ENCODE peak calls at places on chromosomes 5 and 9, in six cellular contexts. U is HCT116, A is GM12878, G is upper lobe of left lung, S is Panc1, O is HepG2. J is an unnamed sample. For H3K4me1, the result is how much of the 10 kb centered on the place peaks cover.

GRCh38 chr9:108776920-108777650 is 78.7 kb downstream of the ACTL7B start:
- ATAC-seq in U (peak), A (no peak), G (peak), S (no peak), O (peak), J (no peak)

GRCh38 chr9:36486454-36486932 is 86.2 kb upstream of the MELK start:
- ATAC-seq in U (no peak), A (peak), G (no peak), S (peak), O (peak), J (no peak)

GRCh38 chr5:172452398-172453205 is 1.7 kb downstream of the SH3PXD2B start:
- ATAC-seq in U (peak), A (peak), G (no peak), S (peak), O (no peak), J (peak)

GRCh38 chr5:67193479-67193878 is 3.1 kb downstream of the CD180 start:
- ATAC-seq in U (no peak), A (no peak), G (no peak), S (no peak), O (no peak), J (no peak)

GRCh38 chr9:23556459-23556858 is 269.6 kb downstream of the ELAVL2 start:
- ATAC-seq in U (no peak), A (no peak), G (no peak), S (no peak), O (no peak), J (no peak)

GRCh38 chr5:168305281-168305680 is 13.8 kb downstream of the WWC1 start:
- ATAC-seq in U (no peak), A (no peak), G (no peak), S (no peak), O (no peak), J (no peak)

GRCh38 chr5:127739807-127740384 is 36.7 kb downstream of the CCDC192 start:
- ATAC-seq in U (no peak), A (no peak), G (no peak), S (no peak), O (no peak), J (no peak)

GRCh38 chr5:60677831-60678664 is 21.9 kb downstream of the DEPDC1B start:
- ATAC-seq in U (peak), A (peak), G (no peak), S (peak), O (peak), J (no peak)

GRCh38 chr9:101727621-101728524 is 10.6 kb downstream of the GRIN3A start:
- ATAC-seq in U (peak), A (peak), G (no peak), S (no peak), O (peak), J (no peak)

GRCh38 chr9:101561740-101562139 is 28.1 kb downstream of the RNF20 start:
- ATAC-seq in U (no peak), A (no peak), G (no peak), S (no peak), O (no peak), J (no peak)

GRCh38 chr9:89448381-89448780 is 49.5 kb downstream of the SEMA4D start:
- ATAC-seq in U (no peak), A (peak), G (no peak), S (no peak), O (no peak), J (no peak)

GRCh38 chr5:111028865-111029264 is 42.6 kb upstream of the TSLP start:
- ATAC-seq in U (no peak), A (no peak), G (no peak), S (no peak), O (no peak), J (no peak)

GRCh38 chr9:135674977-135675376 is 11.9 kb downstream of the LCN9 start:
- ATAC-seq in U (no peak), A (no peak), G (no peak), S (no peak), O (no peak), J (no peak)

GRCh38 chr9:120904061-120904998 is 22.3 kb downstream of the TRAF1 start:
- ATAC-seq in U (no peak), A (peak), G (no peak), S (no peak), O (no peak), J (no peak)

GRCh38 chr5:33530183-33530962 is 89.6 kb downstream of the TARS1 start:
- ATAC-seq in U (peak), A (peak), G (peak), S (peak), O (peak), J (no peak)

GRCh38 chr5:94941113-94941765 is 322.8 kb downstream of the SLF1 start:
- ATAC-seq in U (no peak), A (no peak), G (no peak), S (no peak), O (no peak), J (no peak)

GRCh38 chr9:33445389-33445881 is 2.0 kb downstream of the AQP3 start:
- ATAC-seq in U (no peak), A (no peak), G (peak), S (no peak), O (no peak), J (no peak)

GRCh38 chr5:43642428-43642827 is 39.4 kb downstream of the NNT start:
- ATAC-seq in U (no peak), A (no peak), G (no peak), S (no peak), O (no peak), J (no peak)

GRCh38 chr9:93118863-93119702 is 15.0 kb downstream of the NINJ1 start:
- ATAC-seq in U (peak), A (no peak), G (no peak), S (no peak), O (peak), J (no peak)

GRCh38 chr5:79235222-79235577 is 731 bp upstream of the JMY start:
- ATAC-seq in U (no peak), A (peak), G (no peak), S (no peak), O (peak), J (no peak)

GRCh38 chr9:92247981-92248380 is 45.5 kb downstream of the IARS1 start:
- ATAC-seq in U (no peak), A (no peak), G (no peak), S (no peak), O (peak), J (no peak)

GRCh38 chr5:61001647-61002046 is 56.6 kb downstream of the NDUFAF2 start:
- ATAC-seq in U (no peak), A (no peak), G (no peak), S (no peak), O (no peak), J (no peak)

GRCh38 chr5:150589791-150590601 is 50.5 kb upstream of the SYNPO start:
- ATAC-seq in U (no peak), A (peak), G (peak), S (peak), O (peak), J (peak)

GRCh38 chr9:77743381-77743780 is 95.3 kb upstream of the GNA14 start:
- ATAC-seq in U (no peak), A (no peak), G (no peak), S (no peak), O (no peak), J (no peak)

GRCh38 chr5:154813736-154814135 is 36.7 kb downstream of the FAXDC2 start:
- ATAC-seq in U (no peak), A (no peak), G (peak), S (no peak), O (no peak), J (no peak)

GRCh38 chr9:125674981-125675973 is 31.7 kb downstream of the MAPKAP1 start:
- ATAC-seq in U (peak), A (no peak), G (no peak), S (peak), O (no peak), J (peak)

GRCh38 chr5:129853588-129853987 is 50.7 kb upstream of the CHSY3 start:
- ATAC-seq in U (no peak), A (no peak), G (no peak), S (no peak), O (no peak), J (no peak)

GRCh38 chr5:145943674-145944121 is 7.3 kb downstream of the SH3RF2 start:
- ATAC-seq in U (no peak), A (no peak), G (no peak), S (no peak), O (no peak), J (no peak)

GRCh38 chr5:115831163-115831768 is 10.1 kb downstream of the ATG12 start:
- ATAC-seq in U (peak), A (peak), G (no peak), S (no peak), O (peak), J (no peak)

GRCh38 chr5:53426878-53427277 is 53.6 kb upstream of the FST start:
- ATAC-seq in U (no peak), A (peak), G (no peak), S (no peak), O (peak), J (no peak)

GRCh38 chr5:136689563-136689962 is 324.2 kb upstream of the TRPC7 start:
- ATAC-seq in U (no peak), A (no peak), G (no peak), S (no peak), O (no peak), J (no peak)

GRCh38 chr9:121169094-121169601 is 32.5 kb downstream of the RAB14 start:
- ATAC-seq in U (peak), A (peak), G (peak), S (peak), O (peak), J (peak)

GRCh38 chr5:107486489-107486888 is 184.2 kb downstream of the EFNA5 start:
- ATAC-seq in U (peak), A (peak), G (no peak), S (no peak), O (no peak), J (no peak)

GRCh38 chr9:97788763-97789663 is 64.0 kb upstream of the FOXE1 start:
- ATAC-seq in U (no peak), A (no peak), G (no peak), S (no peak), O (peak), J (no peak)

GRCh38 chr5:96658272-96658671 is 3.9 kb upstream of the CAST start:
- ATAC-seq in U (no peak), A (no peak), G (no peak), S (no peak), O (no peak), J (no peak)

GRCh38 chr5:96655506-96655905 is 6.7 kb upstream of the CAST start:
- ATAC-seq in U (no peak), A (no peak), G (no peak), S (no peak), O (no peak), J (no peak)

GRCh38 chr5:96654209-96654608 is 8.0 kb upstream of the CAST start:
- ATAC-seq in U (no peak), A (no peak), G (no peak), S (no peak), O (no peak), J (no peak)

GRCh38 chr5:96655085-96655484 is 7.1 kb upstream of the CAST start:
- ATAC-seq in U (no peak), A (no peak), G (no peak), S (no peak), O (no peak), J (no peak)

DNA sequence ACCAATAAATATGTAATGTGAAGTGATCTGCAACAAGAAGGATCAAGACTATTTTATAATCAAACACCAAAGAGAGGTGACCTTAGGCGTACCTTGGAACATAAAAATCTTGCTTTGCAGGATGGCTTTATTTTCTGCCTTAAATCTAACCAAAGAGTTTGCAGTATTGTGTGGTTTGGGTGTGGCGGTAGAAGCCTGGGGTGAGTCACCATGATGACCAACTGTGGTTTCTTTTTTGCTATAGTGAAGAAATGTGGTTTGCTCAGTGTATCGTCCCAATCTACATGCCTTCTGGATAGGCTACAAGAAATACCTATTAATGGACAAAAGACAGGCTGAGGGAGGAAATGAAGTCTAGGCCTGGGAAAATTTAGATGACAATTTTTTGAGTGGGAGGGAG is 5.1 kb upstream of the CAST start:
- ATAC-seq in U (peak), A (peak), G (no peak), S (no peak), O (no peak), J (peak)
- TF ChIP-seq POLR2AphosphoS5 in U (peak), A (no peak), G (no peak), S (no peak), O (no peak), J (no peak)

GRCh38 chr5:177367323-177367848 is 9.7 kb downstream of the RGS14 start:
- ATAC-seq in U (no peak), A (no peak), G (no peak), S (peak), O (no peak), J (peak)
- TF ChIP-seq CTCF in U (no peak), A (no peak), G (no peak), S (no peak), O (no peak), J (no peak)

DNA sequence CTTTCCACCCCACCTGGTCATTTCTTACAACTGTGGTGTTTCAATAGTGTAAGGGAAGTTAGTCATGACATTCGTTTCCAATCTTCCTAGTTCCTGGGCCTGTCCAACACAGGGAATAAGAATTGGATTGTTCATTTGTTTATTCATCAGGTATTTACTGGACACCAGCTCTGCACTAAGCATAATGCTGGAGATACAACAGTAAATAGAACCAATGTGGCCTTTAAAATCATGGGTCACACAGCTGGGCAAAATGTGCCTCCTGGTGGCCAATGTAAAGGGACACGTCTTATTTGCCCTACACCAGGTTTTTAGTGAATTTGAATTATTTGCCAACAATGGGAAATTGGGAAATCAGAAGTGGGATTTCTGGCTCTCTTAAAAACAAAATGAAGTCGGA is 10.4 kb downstream of the ABLIM3 start:
- ATAC-seq in U (peak), A (no peak), G (no peak), S (peak), O (peak), J (no peak)
- H3K4me1 ChIP-seq in U (under half), A (under half), G (under half), S (under half), O (half or more), J (half or more)

GRCh38 chr5:81788271-81788670 is 37.4 kb upstream of the SSBP2 start:
- ATAC-seq in U (no peak), A (no peak), G (no peak), S (no peak), O (no peak), J (no peak)

GRCh38 chr5:81785311-81785710 is 34.4 kb upstream of the SSBP2 start:
- ATAC-seq in U (no peak), A (no peak), G (no peak), S (no peak), O (no peak), J (no peak)

GRCh38 chr5:81786509-81786908 is 35.6 kb upstream of the SSBP2 start:
- ATAC-seq in U (no peak), A (no peak), G (no peak), S (no peak), O (no peak), J (no peak)

GRCh38 chr5:81789033-81789432 is 38.1 kb upstream of the SSBP2 start:
- ATAC-seq in U (no peak), A (no peak), G (no peak), S (no peak), O (no peak), J (no peak)

DNA sequence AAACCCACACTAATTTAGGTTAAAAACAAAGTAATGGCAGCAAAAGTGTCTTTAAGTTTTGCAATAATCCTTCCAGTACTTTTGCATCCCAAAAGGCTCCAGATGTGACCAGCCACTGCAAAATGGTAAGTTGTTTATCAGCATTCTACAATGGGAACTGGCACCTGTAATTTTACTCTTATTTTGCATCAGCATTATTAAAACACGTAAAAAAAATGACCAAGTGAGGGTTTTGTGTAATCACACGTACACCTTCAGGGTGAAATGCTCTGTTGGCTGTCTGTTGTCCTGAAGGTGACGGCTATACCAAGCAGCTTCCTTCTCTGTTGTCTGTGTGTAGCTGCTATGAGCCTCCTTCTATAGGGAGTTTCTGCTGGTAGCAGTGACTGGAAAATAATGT is 36.9 kb upstream of the SSBP2 start:
- ATAC-seq in U (no peak), A (no peak), G (no peak), S (no peak), O (no peak), J (peak)
- TF ChIP-seq POLR2AphosphoS5 in U (no peak), A (no peak), G (peak), S (no peak), O (no peak), J (peak)

J was measured in gastroesophageal sphincter.